ENCODE peak calls at places on chromosomes 3 and 15, in eight cellular contexts. S is astrocyte, D is brain microvascular endothelial cell, A is dorsolateral prefrontal cortex, I is epithelial cell of esophagus, G is fibroblast of the aortic adventitia, X is AG04450, R is mammary epithelial cell. L is an unnamed sample.

GRCh38 chr15:68608206-68608843 is 29.5 kb downstream of the CORO2B start:
- DNase-seq in S (no peak), D (no peak), A (peak), I (no peak), G (peak), X (no peak), R (no peak), L (no peak)

GRCh38 chr15:83106994-83107840 is at the start of gene TM6SF1:
- DNase-seq in S (no peak), D (no peak), A (no peak), I (no peak), G (no peak), X (no peak), R (no peak), L (no peak)

GRCh38 chr15:65612949-65613348 is 2.0 kb upstream of the INTS14 start:
- DNase-seq in S (no peak), D (no peak), A (no peak), I (no peak), G (no peak), X (no peak), R (no peak), L (no peak)

GRCh38 chr15:99413955-99414754 is 151.6 kb upstream of the MEF2A start:
- DNase-seq in S (no peak), D (no peak), A (no peak), I (no peak), G (no peak), X (no peak), R (no peak), L (no peak)

GRCh38 chr15:55279746-55280351 is 9.8 kb downstream of the RAB27A start:
- DNase-seq in S (peak), D (peak), A (no peak), I (peak), G (peak), X (peak), R (peak), L (peak)

GRCh38 chr15:83571820-83572707 is 81.9 kb upstream of the ADAMTSL3 start:
- DNase-seq in S (no peak), D (no peak), A (no peak), I (peak), G (peak), X (no peak), R (no peak), L (peak)

GRCh38 chr15:90213123-90213817 is 12.1 kb downstream of the SEMA4B start:
- DNase-seq in S (no peak), D (no peak), A (no peak), I (no peak), G (no peak), X (no peak), R (peak), L (no peak)

GRCh38 chr3:64290864-64291263 is 65.6 kb upstream of the PRICKLE2 start:
- DNase-seq in S (no peak), D (no peak), A (no peak), I (peak), G (peak), X (no peak), R (peak), L (no peak)

GRCh38 chr3:189398656-189399055 is 226.9 kb downstream of the TPRG1 start:
- DNase-seq in S (no peak), D (no peak), A (no peak), I (no peak), G (no peak), X (no peak), R (no peak), L (no peak)

GRCh38 chr3:157201648-157202278 is 41.8 kb upstream of the CCNL1 start:
- DNase-seq in S (peak), D (no peak), A (no peak), I (peak), G (peak), X (no peak), R (peak), L (no peak)

GRCh38 chr3:169579086-169579485 is 84.4 kb downstream of the MECOM start:
- DNase-seq in S (no peak), D (no peak), A (no peak), I (no peak), G (no peak), X (no peak), R (no peak), L (no peak)

GRCh38 chr3:71219744-71220638 is 363.5 kb downstream of the FOXP1 start:
- DNase-seq in S (no peak), D (no peak), A (no peak), I (no peak), G (no peak), X (no peak), R (no peak), L (no peak)

GRCh38 chr3:139764069-139764905 is 86.5 kb upstream of the NMNAT3 start:
- DNase-seq in S (peak), D (no peak), A (no peak), I (no peak), G (peak), X (no peak), R (no peak), L (no peak)

GRCh38 chr15:89121414-89121813 is 33.2 kb downstream of the ABHD2 start:
- DNase-seq in S (no peak), D (no peak), A (no peak), I (peak), G (no peak), X (no peak), R (peak), L (no peak)

GRCh38 chr15:30924353-30924752 is 20.6 kb downstream of the FAN1 start:
- DNase-seq in S (peak), D (peak), A (no peak), I (no peak), G (peak), X (peak), R (no peak), L (no peak)

GRCh38 chr15:66085128-66085527 is 168.4 kb downstream of the MEGF11 start:
- DNase-seq in S (no peak), D (no peak), A (no peak), I (no peak), G (no peak), X (no peak), R (no peak), L (no peak)

GRCh38 chr15:29533667-29534066 is 264.0 kb upstream of the NSMCE3 start:
- DNase-seq in S (no peak), D (no peak), A (no peak), I (no peak), G (peak), X (no peak), R (no peak), L (no peak)

DNA sequence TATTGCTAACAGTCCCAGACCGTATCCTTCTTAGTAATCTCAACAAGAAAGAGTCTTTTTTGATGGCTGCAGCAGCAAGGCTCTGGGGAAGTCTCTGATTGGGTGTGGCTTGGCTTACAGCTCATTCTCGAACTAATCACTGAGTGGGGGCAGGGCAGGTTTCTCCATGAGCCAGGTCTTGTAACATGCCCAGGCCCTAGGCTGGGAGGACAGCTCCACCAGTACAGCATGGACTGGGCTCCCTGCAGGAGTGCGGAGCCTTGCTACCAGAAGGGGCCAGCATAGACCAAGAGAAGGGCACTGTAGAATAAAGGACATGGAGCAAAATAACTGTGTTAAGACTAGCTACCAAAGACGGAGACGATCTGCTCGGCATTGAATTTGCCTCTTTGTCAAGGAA is 7.2 kb downstream of the CD276 start:
- DNase-seq in S (peak), D (peak), A (no peak), I (peak), G (peak), X (no peak), R (peak), L (no peak)
- TF ChIP-seq CTCF in S (no peak), D (peak), A (no peak), I (no peak), G (peak), X (peak), R (no peak), L (no peak)

GRCh38 chr3:183924543-183924942 is 39.9 kb upstream of the PARL start:
- DNase-seq in S (no peak), D (no peak), A (no peak), I (peak), G (no peak), X (no peak), R (no peak), L (no peak)
- H3K4me3 ChIP-seq in S (no peak), D (no peak), A (no peak), I (no peak), G (no peak), X (no peak), R (no peak), L (no peak)

DNA sequence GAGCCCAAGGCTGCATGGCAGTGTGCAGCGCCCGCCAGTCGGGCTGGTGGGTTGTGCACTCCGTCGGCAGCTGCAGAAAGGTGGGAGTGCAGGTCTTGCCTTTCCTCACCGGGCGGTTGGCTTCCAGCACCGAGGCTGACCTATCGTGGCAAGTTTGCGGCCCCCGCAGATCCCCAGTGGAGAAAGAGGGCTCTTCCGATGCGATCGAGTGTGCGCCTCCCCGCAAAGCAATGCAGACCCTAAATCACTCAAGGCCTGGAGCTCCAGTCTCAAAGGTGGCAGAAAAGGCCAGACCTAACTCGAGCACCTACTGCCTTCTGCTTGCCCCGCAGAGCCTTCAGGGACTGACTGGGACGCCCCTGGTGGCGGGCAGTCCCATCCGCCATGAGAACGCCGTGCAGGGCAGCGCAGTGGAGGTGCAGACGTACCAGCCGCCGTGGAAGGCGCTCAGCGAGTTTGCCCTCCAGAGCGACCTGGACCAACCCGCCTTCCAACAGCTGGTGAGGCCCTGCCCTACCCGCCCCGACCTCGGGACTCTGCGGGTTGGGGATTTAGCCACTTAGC is 4.3 kb downstream of the ISL2 start:
- DNase-seq in S (no peak), D (no peak), A (no peak), I (no peak), G (no peak), X (no peak), R (no peak), L (no peak)
- TF ChIP-seq CTCF in S (no peak), D (peak), A (no peak), I (peak), G (no peak), X (no peak), R (no peak), L (peak)

DNA sequence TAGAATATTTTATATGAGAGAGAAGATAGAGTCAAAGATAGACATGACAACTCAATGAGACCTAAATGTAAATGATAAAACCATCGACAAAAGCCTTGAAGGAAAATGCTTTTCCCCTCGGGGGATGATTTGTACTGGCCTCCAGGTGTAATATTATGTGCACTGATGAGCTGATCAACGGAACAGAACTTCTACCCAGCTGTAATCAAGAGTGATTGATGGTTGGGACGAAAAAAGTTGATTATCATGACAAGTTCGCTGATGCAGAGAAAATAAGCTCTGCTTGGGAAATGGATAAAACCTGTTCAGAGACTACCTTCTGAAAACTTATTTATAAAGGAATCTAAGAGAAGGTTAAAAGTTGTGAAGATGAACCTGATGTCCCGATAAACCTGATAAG is 210.7 kb downstream of the ZNF385D start:
- DNase-seq in S (no peak), D (no peak), A (no peak), I (no peak), G (no peak), X (no peak), R (no peak), L (no peak)
- H3K4me3 ChIP-seq in S (no peak), D (no peak), A (no peak), I (no peak), G (no peak), X (no peak), R (no peak), L (no peak)

GRCh38 chr3:67896130-67896529 is 241.7 kb upstream of the SUCLG2 start:
- DNase-seq in S (no peak), D (no peak), A (no peak), I (no peak), G (no peak), X (no peak), R (no peak), L (no peak)

GRCh38 chr3:67897686-67898336 is 243.4 kb upstream of the SUCLG2 start:
- DNase-seq in S (no peak), D (no peak), A (no peak), I (no peak), G (no peak), X (no peak), R (no peak), L (no peak)

GRCh38 chr3:67901681-67902080 is 247.3 kb upstream of the SUCLG2 start:
- DNase-seq in S (no peak), D (no peak), A (no peak), I (no peak), G (no peak), X (no peak), R (no peak), L (no peak)

GRCh38 chr3:67898916-67899315 is 244.5 kb upstream of the SUCLG2 start:
- DNase-seq in S (no peak), D (no peak), A (no peak), I (no peak), G (no peak), X (no peak), R (no peak), L (no peak)
- TF ChIP-seq CTCF in S (no peak), D (no peak), A (no peak), I (no peak), G (no peak), X (no peak), R (no peak), L (no peak)

DNA sequence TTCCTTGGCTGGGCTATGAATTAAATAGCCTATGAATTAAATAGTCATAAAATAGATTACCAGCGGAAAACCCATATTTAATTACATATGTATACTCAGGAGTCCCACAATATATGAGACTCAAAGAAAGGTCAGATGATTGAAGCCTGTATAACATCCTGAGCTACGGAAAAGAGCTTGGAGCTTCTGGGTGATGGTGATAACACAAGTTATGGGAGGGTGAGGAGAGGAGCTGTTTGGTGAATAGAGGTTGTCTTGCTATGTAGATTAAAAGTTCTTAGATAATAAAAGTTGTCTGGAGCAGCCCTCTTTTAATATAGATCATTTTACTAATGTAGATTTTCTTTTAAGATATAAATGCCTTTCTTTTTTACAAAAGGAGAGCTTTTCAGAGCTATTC is 1.8 kb downstream of the PML start:
- DNase-seq in S (no peak), D (no peak), A (no peak), I (no peak), G (no peak), X (no peak), R (no peak), L (no peak)
- H3K4me3 ChIP-seq in S (peak), D (peak), A (peak), I (peak), G (peak), X (peak), R (peak), L (peak)

DNA sequence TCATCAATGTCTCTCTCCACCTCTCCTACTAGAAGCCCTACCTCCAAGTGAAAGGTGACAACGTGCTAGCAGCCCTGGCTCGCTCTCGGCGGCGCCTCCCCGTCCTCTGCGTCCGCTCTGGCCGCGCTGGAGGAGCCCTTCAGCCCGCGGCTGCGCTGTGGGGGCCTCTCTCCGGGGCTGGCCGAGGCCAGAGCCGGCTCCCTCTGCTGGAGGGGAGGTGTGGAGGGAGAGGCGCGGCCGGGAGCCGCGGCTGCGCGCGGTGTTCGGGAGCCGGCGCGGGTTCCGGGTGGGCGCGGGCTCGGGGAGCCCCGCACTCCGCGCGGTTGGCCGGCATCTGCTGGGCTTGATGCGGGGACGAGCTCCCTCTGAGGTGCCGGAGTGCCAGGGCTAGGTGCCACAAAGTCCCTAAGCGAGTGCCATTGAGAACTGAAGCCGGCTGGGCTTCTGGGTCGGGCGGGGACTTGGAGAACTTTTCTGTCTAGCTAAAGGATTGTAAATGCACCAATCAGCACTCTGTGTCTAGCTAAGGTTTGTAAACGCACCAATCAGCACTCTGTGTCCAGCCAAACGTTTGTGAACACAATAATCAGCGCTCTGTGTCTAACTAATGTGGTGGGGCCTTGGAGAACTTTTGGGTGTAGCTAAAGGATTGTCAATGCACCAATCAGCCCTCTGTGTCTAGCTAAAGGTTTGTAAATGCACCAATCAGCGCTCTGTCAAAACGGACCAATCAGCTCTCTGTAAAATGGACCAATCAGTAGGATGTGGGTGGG is 84.8 kb upstream of the ARRDC4 start:
- DNase-seq in S (no peak), D (no peak), A (no peak), I (peak), G (no peak), X (no peak), R (no peak), L (no peak)
- TF ChIP-seq CTCF in S (no peak), D (peak), A (no peak), I (peak), G (no peak), X (no peak), R (no peak), L (no peak)

GRCh38 chr3:179068779-179069530 is 2.7 kb downstream of the ZMAT3 start:
- DNase-seq in S (no peak), D (no peak), A (no peak), I (peak), G (peak), X (no peak), R (no peak), L (no peak)

GRCh38 chr3:179071569-179072397 is at the start of gene ZMAT3:
- DNase-seq in S (peak), D (peak), A (peak), I (peak), G (peak), X (peak), R (peak), L (peak)

GRCh38 chr3:179067839-179068238 is 3.8 kb downstream of the ZMAT3 start:
- DNase-seq in S (no peak), D (no peak), A (no peak), I (no peak), G (peak), X (no peak), R (no peak), L (no peak)

GRCh38 chr3:179071161-179071568 is 444 bp downstream of the ZMAT3 start:
- DNase-seq in S (peak), D (peak), A (no peak), I (peak), G (peak), X (no peak), R (peak), L (no peak)

DNA sequence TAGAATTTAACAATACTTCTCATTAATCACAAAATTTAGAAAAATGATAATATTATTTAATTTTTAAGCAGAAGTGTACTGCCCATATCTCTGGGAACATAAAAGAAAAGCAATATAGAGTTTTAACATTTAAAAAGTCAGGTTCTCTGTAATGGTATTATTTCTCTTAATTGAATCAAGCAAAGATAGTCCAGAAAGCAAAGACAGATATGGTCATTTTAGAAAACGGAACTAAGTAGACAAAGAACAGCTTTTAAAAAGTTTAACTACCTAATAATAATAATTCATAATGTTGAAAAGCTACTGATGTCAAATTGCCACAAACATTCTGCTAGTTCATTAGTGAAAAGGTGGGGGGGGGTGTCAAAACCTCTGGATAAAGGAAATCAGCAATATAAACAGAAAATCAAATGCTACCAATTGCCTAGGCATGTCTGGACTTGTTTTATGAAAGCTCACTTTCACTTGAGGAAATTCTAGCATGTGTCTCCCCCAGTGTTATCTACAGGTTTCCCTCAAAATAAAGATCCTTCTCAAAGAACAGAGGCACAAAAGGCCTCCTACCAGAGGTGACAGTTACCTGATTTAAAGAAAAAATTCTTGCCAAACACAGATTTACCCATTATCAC is 1.7 kb downstream of the ZMAT3 start:
- DNase-seq in S (peak), D (no peak), A (no peak), I (peak), G (peak), X (no peak), R (peak), L (no peak)
- H3K4me3 ChIP-seq in S (peak), D (peak), A (peak), I (peak), G (peak), X (peak), R (peak), L (peak)

GRCh38 chr3:148205945-148206845 is 491.5 kb upstream of the AGTR1 start:
- DNase-seq in S (no peak), D (no peak), A (no peak), I (no peak), G (peak), X (no peak), R (no peak), L (peak)

GRCh38 chr3:148203263-148204010 is 494.3 kb upstream of the AGTR1 start:
- DNase-seq in S (no peak), D (peak), A (no peak), I (no peak), G (peak), X (no peak), R (no peak), L (no peak)

GRCh38 chr3:148202386-148202785 is 495.3 kb upstream of the AGTR1 start:
- DNase-seq in S (no peak), D (no peak), A (no peak), I (no peak), G (no peak), X (no peak), R (no peak), L (no peak)
- TF ChIP-seq CTCF in S (no peak), D (no peak), A (no peak), I (no peak), G (no peak), X (no peak), R (no peak), L (peak)

L was measured in HFF-Myc.